ENCODE peak calls at places on chromosomes 5 and 9, in nine cellular contexts. B is fibroblast of lung, Z is psoas muscle, X is left ventricle myocardium inferior, L is pancreas, I is cardiac muscle cell, V is ovary, M is OCI-LY7, N is endothelial cell of umbilical vein. A is an unnamed sample.

GRCh38 chr5:110329955-110330354 is 396.5 kb downstream of the TMEM232 start:
- DNase-seq in Z (no peak), M (no peak), L (no peak), I (no peak), V (no peak), B (no peak), X (no peak), N (no peak), A (no peak)

GRCh38 chr5:39049298-39049697 is 24.9 kb downstream of the RICTOR start:
- DNase-seq in I (no peak), L (no peak), B (no peak), Z (no peak), V (no peak), M (no peak), X (no peak), N (no peak), A (no peak)

GRCh38 chr5:76294573-76294972 is 108.5 kb upstream of the IQGAP2 start:
- DNase-seq in L (no peak), I (no peak), B (no peak), Z (no peak), V (no peak), M (no peak), N (no peak), X (no peak), A (no peak)

GRCh38 chr9:85964526-85964925 is 23.6 kb downstream of the NAA35 start:
- DNase-seq in M (no peak), L (no peak), Z (no peak), X (no peak), B (no peak), V (no peak), I (no peak), N (no peak), A (no peak)

GRCh38 chr5:113345261-113345940 is 89.4 kb downstream of the TSSK1B start:
- DNase-seq in N (no peak), B (peak), I (no peak), L (no peak), V (no peak), X (no peak), M (no peak), Z (no peak), A (no peak)

GRCh38 chr9:77440057-77440456 is 208.1 kb downstream of the GNA14 start:
- DNase-seq in M (no peak), V (no peak), N (no peak), L (peak), I (no peak), X (no peak), B (peak), Z (peak), A (no peak)

GRCh38 chr5:140141241-140141640 is 15.5 kb downstream of the IGIP start:
- DNase-seq in B (peak), I (no peak), M (no peak), N (no peak), Z (no peak), L (no peak), X (no peak), V (no peak), A (no peak)

GRCh38 chr5:93313672-93314071 is 267.3 kb downstream of the NR2F1-AS1 start:
- DNase-seq in X (no peak), I (no peak), Z (no peak), L (no peak), M (no peak), B (no peak), V (no peak), N (no peak), A (no peak)

GRCh38 chr9:78023003-78023741 is 8.4 kb downstream of the GNAQ start:
- DNase-seq in V (no peak), I (no peak), L (no peak), Z (no peak), M (no peak), N (peak), X (no peak), B (peak), A (no peak)

GRCh38 chr5:108093186-108093585 is 288.7 kb downstream of the FBXL17 start:
- DNase-seq in I (peak), M (peak), X (no peak), Z (no peak), B (peak), N (peak), V (no peak), L (no peak), A (no peak)

GRCh38 chr9:16266648-16267276 is 603.7 kb downstream of the BNC2 start:
- DNase-seq in Z (no peak), I (no peak), X (no peak), B (no peak), M (no peak), N (no peak), V (no peak), L (no peak), A (no peak)

GRCh38 chr9:110217656-110218099 is 9.7 kb upstream of the C9orf152 start:
- DNase-seq in X (no peak), V (no peak), I (peak), B (peak), Z (no peak), M (peak), N (peak), L (no peak), A (no peak)

GRCh38 chr9:83106272-83106671 is 43.3 kb upstream of the RASEF start:
- DNase-seq in B (no peak), V (no peak), I (no peak), M (no peak), Z (no peak), N (no peak), L (no peak), X (no peak), A (no peak)

GRCh38 chr9:102855646-102856045 is 139.5 kb upstream of the CYLC2 start:
- DNase-seq in V (no peak), Z (no peak), X (no peak), M (no peak), B (no peak), I (peak), L (no peak), N (no peak), A (no peak)

GRCh38 chr9:87812375-87813118 is 70.1 kb upstream of the SPATA31E1 start:
- DNase-seq in M (peak), B (peak), I (no peak), V (no peak), Z (no peak), X (no peak), N (peak), L (no peak), A (no peak)

GRCh38 chr9:3526903-3527652 is 1.3 kb upstream of the RFX3 start:
- DNase-seq in I (peak), M (peak), Z (peak), X (no peak), L (no peak), N (peak), B (no peak), V (peak), A (peak)

GRCh38 chr9:131320031-131320685 is 30.6 kb downstream of the PLPP7 start:
- DNase-seq in M (no peak), Z (peak), X (peak), B (no peak), L (peak), I (no peak), N (no peak), V (no peak), A (no peak)

GRCh38 chr5:179615203-179615602 is 8.3 kb downstream of the HNRNPH1 start:
- DNase-seq in L (no peak), N (no peak), Z (no peak), V (no peak), X (no peak), I (no peak), B (peak), M (no peak), A (no peak)

GRCh38 chr9:113299800-113300292 is 3.3 kb downstream of the RNF183 start:
- DNase-seq in M (no peak), L (no peak), N (peak), Z (no peak), X (no peak), B (no peak), I (peak), V (no peak), A (peak)

GRCh38 chr9:13993482-13994267 is 320.3 kb downstream of the NFIB start:
- DNase-seq in V (no peak), X (no peak), B (no peak), M (no peak), I (no peak), Z (no peak), L (no peak), N (no peak), A (no peak)

GRCh38 chr9:118306773-118307172 is 602.6 kb downstream of the TLR4 start:
- DNase-seq in V (no peak), B (no peak), L (no peak), Z (no peak), M (no peak), I (no peak), N (no peak), X (no peak), A (no peak)

GRCh38 chr5:139342423-139342723 is 719 bp downstream of the PAIP2 start:
- DNase-seq in B (no peak), N (no peak), I (no peak), X (no peak), V (no peak), M (no peak), L (no peak), Z (no peak), A (no peak)

GRCh38 chr5:178235600-178235998 is 3.0 kb upstream of the PHYKPL start:
- DNase-seq in X (no peak), V (no peak), M (no peak), L (peak), B (no peak), I (no peak), Z (no peak), N (no peak), A (no peak)

GRCh38 chr9:132486706-132487350 is 76.8 kb downstream of the CFAP77 start:
- DNase-seq in X (no peak), N (no peak), Z (no peak), I (no peak), V (no peak), L (no peak), M (no peak), B (no peak), A (no peak)

GRCh38 chr5:124927735-124928134 is 181.3 kb upstream of the ZNF608 start:
- DNase-seq in X (no peak), M (no peak), I (no peak), L (no peak), V (no peak), Z (no peak), N (peak), B (no peak), A (no peak)

GRCh38 chr9:134534661-134535080 is 106.9 kb upstream of the COL5A1 start:
- DNase-seq in N (no peak), X (peak), L (no peak), I (no peak), B (peak), M (no peak), Z (no peak), V (no peak), A (no peak)

GRCh38 chr5:58183078-58183885 is 276.6 kb downstream of the PLK2 start:
- DNase-seq in L (no peak), N (peak), I (no peak), B (no peak), Z (no peak), M (no peak), X (no peak), V (no peak), A (no peak)

GRCh38 chr5:38414348-38414747 is 142.1 kb downstream of the LIFR start:
- DNase-seq in Z (no peak), B (no peak), N (no peak), X (no peak), V (no peak), L (no peak), I (no peak), M (no peak), A (no peak)

GRCh38 chr5:149338364-149338763 is 6.9 kb upstream of the GRPEL2 start:
- DNase-seq in Z (no peak), M (no peak), L (no peak), N (no peak), V (no peak), B (no peak), I (no peak), X (no peak), A (no peak)

GRCh38 chr9:132723809-132724208 is 53.5 kb downstream of the GTF3C4 start:
- DNase-seq in M (no peak), Z (no peak), V (no peak), B (no peak), I (no peak), N (no peak), L (no peak), X (no peak), A (no peak)

DNA sequence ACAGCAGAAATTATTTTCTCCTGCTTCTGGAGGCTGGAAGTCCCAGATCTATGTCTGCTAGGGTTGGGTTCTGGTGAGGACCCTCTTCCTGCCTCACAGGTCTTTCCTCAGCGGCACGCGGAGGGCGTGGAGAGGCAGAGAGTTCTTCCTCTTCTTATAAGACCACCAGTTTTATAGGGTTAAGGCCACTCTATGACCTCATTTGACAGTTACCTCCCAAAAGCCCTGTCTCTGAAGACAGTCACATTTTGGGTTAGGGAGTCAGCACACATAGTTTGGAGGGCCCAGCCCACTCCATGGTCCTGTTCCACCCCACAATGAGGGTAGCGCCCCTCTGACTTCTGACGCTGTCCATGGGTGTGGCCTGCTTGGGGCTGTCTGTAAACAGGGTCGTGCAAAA is 46.7 kb downstream of the TRIP13 start:
- DNase-seq in B (no peak), V (no peak), X (no peak), I (no peak), L (no peak), M (no peak), Z (no peak), N (no peak), A (no peak)
- H3K4me3 ChIP-seq in B (no peak), V (no peak), X (no peak), I (no peak), L (no peak), M (no peak), Z (no peak), N (no peak), A (no peak)

DNA sequence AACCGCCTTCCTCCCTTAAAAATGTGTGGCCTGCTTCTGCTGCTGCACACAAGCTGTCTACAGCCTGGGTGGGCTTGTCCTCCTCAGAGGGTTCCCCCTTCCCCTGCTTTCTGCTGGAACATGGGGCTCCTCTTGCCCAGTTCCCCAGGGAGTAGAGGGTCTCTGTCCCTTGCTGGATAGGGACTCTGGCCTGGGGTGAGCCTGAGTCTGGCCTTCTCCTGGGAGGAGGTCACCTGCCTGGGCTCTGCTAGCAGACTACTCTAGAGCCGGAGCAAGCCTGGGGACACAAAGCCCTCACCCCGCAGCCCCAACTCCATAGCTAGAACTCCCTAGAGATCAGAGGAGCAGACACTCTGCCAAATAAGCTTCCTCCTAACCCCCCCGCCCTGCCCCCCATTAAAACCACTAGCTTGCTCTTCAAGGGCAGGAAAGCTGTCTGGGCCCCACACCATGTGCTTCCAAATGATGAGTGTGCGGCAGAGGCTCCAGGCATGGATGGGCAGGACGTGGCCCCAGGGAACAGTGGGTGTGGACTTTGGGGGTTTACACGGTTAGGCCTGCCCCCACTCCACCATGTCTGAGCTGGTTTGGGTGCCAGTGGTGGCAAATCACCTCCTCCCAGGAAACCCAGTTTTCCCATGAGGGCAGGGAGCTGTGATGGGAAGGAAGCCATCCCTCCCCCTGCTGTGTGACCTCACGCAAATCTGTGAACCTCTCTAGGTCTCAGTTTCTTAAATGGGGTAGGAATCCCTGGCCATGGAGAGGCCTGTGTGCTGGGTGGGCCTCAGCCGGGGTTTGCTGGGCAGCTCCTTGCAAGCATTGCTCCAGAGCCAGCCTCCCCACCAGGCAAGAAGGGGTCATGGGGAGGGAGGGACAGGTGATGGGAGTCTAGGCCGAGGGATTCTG is 10.1 kb downstream of the TCF7 start:
- DNase-seq in B (peak), V (no peak), X (no peak), N (no peak), L (no peak), Z (no peak), M (no peak), I (no peak), A (no peak)
- H3K27ac ChIP-seq in B (peak), V (no peak), X (peak), N (no peak), L (no peak), Z (peak), M (no peak), I (no peak), A (no peak)

GRCh38 chr5:36880761-36881160 is 4.2 kb downstream of the NIPBL start:
- DNase-seq in N (no peak), V (no peak), B (no peak), I (no peak), Z (no peak), L (no peak), X (no peak), M (peak), A (no peak)
- H3K4me3 ChIP-seq in N (no peak), V (no peak), B (peak), I (peak), Z (peak), L (no peak), X (no peak), M (peak), A (no peak)

GRCh38 chr5:88883566-88884434 is 816 bp upstream of the MEF2C start:
- DNase-seq in L (peak), M (peak), Z (peak), B (peak), I (peak), V (peak), N (peak), X (peak), A (peak)
- H3K27ac ChIP-seq in L (peak), M (no peak), Z (peak), B (peak), I (peak), V (peak), N (peak), X (peak), A (peak)

DNA sequence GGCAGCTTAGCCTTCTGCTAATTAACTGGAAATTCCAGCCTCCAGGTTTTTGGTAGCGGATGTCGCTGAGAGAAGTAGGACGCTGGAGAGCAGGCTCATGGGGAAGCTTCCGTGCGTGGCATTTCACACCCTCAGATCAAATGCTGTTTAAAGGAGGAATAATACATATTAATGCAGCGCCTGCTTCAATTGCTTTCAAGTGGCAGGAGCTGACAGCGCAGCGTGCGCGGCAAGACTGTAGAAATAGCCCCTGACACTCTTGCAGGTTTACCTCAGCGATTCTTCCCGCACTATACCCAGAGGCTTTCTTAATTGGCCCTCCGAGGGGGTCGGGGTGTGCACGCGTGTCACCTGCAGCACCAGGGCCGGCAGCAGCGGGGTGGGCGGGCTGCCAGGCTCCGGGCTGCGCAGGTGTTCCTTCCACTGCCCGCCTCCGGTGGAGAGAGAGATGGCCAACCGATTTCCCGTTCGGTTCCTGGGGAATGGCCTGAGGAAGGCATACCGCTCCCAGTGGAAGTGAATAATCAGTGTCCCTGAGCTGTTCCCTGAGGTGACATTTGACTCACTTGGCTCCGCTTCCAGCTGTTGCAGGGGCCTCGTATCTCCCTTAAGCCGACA is 427.9 kb downstream of the KCTD16 start:
- DNase-seq in N (no peak), B (peak), V (no peak), Z (no peak), X (no peak), L (peak), M (no peak), I (peak), A (peak)
- H3K4me3 ChIP-seq in N (no peak), B (no peak), V (no peak), Z (peak), X (peak), L (no peak), M (no peak), I (peak), A (no peak)

A was measured in transverse colon.